ENCODE peak calls at places on chromosomes 16 and 17, in six cellular contexts. V, L, C, O, Z and B are unnamed samples.

GRCh38 chr17:50882851-50883250 is 16.7 kb upstream of the TOB1 start:
- DNase-seq in V (no peak), L (peak; percentile 26), C (no peak), O (no peak), Z (no peak), B (no peak)

GRCh38 chr16:79542196-79542859 is 58.2 kb downstream of the MAF start:
- DNase-seq in V (no peak), L (no peak), C (no peak), O (no peak), Z (no peak), B (no peak)

GRCh38 chr16:4664538-4665418 is 28.6 kb upstream of the NUDT16L1 start:
- DNase-seq in V (peak; percentile 75), L (no peak), C (no peak), O (no peak), Z (no peak), B (no peak)

GRCh38 chr17:83179378-83179777 is 100.0 kb downstream of the METRNL start:
- DNase-seq in V (no peak), L (no peak), C (no peak), O (no peak), Z (no peak), B (no peak)

GRCh38 chr17:43316522-43317142 is 82.2 kb upstream of the ARL4D start:
- DNase-seq in V (no peak), L (no peak), C (no peak), O (peak; percentile 14), Z (no peak), B (no peak)

GRCh38 chr16:27225536-27226360 is 22.4 kb downstream of the KDM8 start:
- DNase-seq in V (no peak), L (no peak), C (no peak), O (no peak), Z (no peak), B (no peak)

GRCh38 chr17:45283711-45284110 is 21.8 kb upstream of the SPATA32 start:
- DNase-seq in V (no peak), L (no peak), C (no peak), O (no peak), Z (no peak), B (no peak)

GRCh38 chr16:85350973-85351372 is 238.7 kb upstream of the CIBAR2 start:
- DNase-seq in V (no peak), L (peak; percentile 97), C (no peak), O (no peak), Z (no peak), B (no peak)

GRCh38 chr16:3520398-3520797 is 19.6 kb downstream of the CLUAP1 start:
- DNase-seq in V (no peak), L (no peak), C (no peak), O (no peak), Z (no peak), B (no peak)

GRCh38 chr17:2157081-2157480 is 102.2 kb downstream of the HIC1 start:
- DNase-seq in V (no peak), L (no peak), C (no peak), O (no peak), Z (no peak), B (no peak)

GRCh38 chr17:36534881-36535668 is at the start of gene PIGW:
- DNase-seq in V (peak; percentile 82), L (peak; percentile 78), C (peak; percentile 87), O (peak; percentile 91), Z (peak; percentile 66), B (peak; percentile 77)
- TF ChIP-seq ZNF274 in V (no peak), L (no peak), C (no peak), O (no peak), Z (no peak), B (no peak)

GRCh38 chr17:81328489-81328888 is 33.4 kb upstream of the SLC38A10 start:
- DNase-seq in V (no peak), L (no peak), C (no peak), O (no peak), Z (no peak), B (no peak)

GRCh38 chr17:81328925-81329278 is 33.8 kb upstream of the SLC38A10 start:
- DNase-seq in V (no peak), L (no peak), C (no peak), O (no peak), Z (no peak), B (no peak)

GRCh38 chr17:81329927-81330883 is 35.1 kb upstream of the SLC38A10 start:
- DNase-seq in V (peak; percentile 69), L (no peak), C (no peak), O (no peak), Z (no peak), B (no peak)

GRCh38 chr17:81330884-81331245 is 35.8 kb upstream of the SLC38A10 start:
- DNase-seq in V (no peak), L (no peak), C (no peak), O (no peak), Z (no peak), B (no peak)

DNA sequence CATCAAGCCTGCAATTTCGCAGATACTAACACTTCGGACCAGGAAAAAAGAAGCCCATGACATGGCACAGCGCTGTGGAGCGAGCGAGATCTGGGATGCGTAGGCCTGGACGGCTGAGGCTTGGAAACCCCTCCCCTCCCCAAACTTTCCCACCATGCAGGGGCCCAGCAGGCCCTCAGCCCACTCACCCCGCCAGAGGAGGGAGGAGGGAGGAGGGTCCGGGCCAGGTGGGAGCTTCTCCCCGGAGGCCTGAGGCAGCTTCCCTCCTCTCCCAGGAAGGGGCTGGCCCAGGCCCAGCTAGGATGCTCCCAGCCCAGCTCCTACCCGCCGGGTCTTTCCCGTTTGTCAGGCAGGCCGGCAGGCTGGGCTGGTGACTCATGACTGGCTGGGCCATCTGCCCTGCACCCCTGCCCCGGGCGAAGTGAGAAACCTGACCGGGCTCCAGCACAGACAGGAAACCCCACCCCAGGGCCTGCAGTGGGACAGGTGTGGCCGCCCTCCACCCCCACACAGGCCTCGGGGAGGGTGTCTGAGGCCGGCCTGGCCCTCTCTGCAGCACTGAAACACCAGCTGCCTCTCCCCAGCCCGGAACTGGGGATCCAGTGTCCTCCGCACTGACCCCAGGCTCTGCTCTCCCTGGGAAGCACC is 34.3 kb upstream of the SLC38A10 start:
- DNase-seq in V (peak; percentile 79), L (peak; percentile 91), C (no peak), O (peak; percentile 63), Z (no peak), B (no peak)
- TF ChIP-seq YY1 in V (no peak), L (peak; percentile 79), C (no peak), O (no peak), Z (no peak), B (no peak)

GRCh38 chr16:15981382-15981781 is 32.0 kb downstream of the ABCC1 start:
- DNase-seq in V (no peak), L (no peak), C (no peak), O (no peak), Z (no peak), B (no peak)

GRCh38 chr16:15980329-15980728 is 30.9 kb downstream of the ABCC1 start:
- DNase-seq in V (no peak), L (no peak), C (no peak), O (no peak), Z (no peak), B (no peak)

GRCh38 chr16:15976225-15976812 is 26.9 kb downstream of the ABCC1 start:
- DNase-seq in V (no peak), L (no peak), C (no peak), O (no peak), Z (no peak), B (no peak)

GRCh38 chr16:15976929-15977637 is 27.7 kb downstream of the ABCC1 start:
- DNase-seq in V (no peak), L (no peak), C (no peak), O (no peak), Z (no peak), B (no peak)

GRCh38 chr16:15979801-15980200 is 30.4 kb downstream of the ABCC1 start:
- DNase-seq in V (no peak), L (no peak), C (no peak), O (no peak), Z (no peak), B (no peak)
- H3K9me3 ChIP-seq in V (peaks cover 49% of the 10 kb centered on the region), L (peaks cover 35% of the 10 kb centered on the region), C (peaks cover 28% of the 10 kb centered on the region), O (peaks cover 40% of the 10 kb centered on the region), Z (peaks cover 51% of the 10 kb centered on the region), B (peaks cover 56% of the 10 kb centered on the region)

GRCh38 chr16:15418206-15418605 is 16.2 kb upstream of the BMERB1 start:
- DNase-seq in V (no peak), L (no peak), C (no peak), O (no peak), Z (no peak), B (no peak)
- TF ChIP-seq ZNF274 in V (no peak), L (no peak), C (no peak), O (no peak), Z (no peak), B (no peak)